ENCODE peak calls at places on chromosomes 7 and 10, in four cellular contexts. One of them, this sample, is unnamed.

GRCh38 chr10:20369863-20370736 is 527.0 kb downstream of the NEBL start:
- DNase-seq in neural progenitor cell: no peak
- DNase-seq in fibroblast of lung: no peak
- DNase-seq in PC-9: no peak
- DNase-seq in this sample: no peak

GRCh38 chr10:34139559-34139958 is 675.5 kb downstream of the PARD3 start:
- DNase-seq in neural progenitor cell: no peak
- DNase-seq in fibroblast of lung: peak
- DNase-seq in PC-9: no peak
- DNase-seq in this sample: peak

GRCh38 chr7:23018747-23019146 is 4.8 kb upstream of the HYCC1 start:
- DNase-seq in neural progenitor cell: peak
- DNase-seq in fibroblast of lung: no peak
- DNase-seq in PC-9: peak
- DNase-seq in this sample: no peak

GRCh38 chr10:53111529-53111928 is 338.9 kb upstream of the MBL2 start:
- DNase-seq in neural progenitor cell: no peak
- DNase-seq in fibroblast of lung: no peak
- DNase-seq in PC-9: no peak
- DNase-seq in this sample: no peak

GRCh38 chr10:79146611-79147130 is 77.9 kb downstream of the ZMIZ1 start:
- DNase-seq in neural progenitor cell: no peak
- DNase-seq in fibroblast of lung: peak
- DNase-seq in PC-9: no peak
- DNase-seq in this sample: no peak

GRCh38 chr10:68154211-68154497 is 44.9 kb downstream of the MYPN start:
- DNase-seq in neural progenitor cell: peak
- DNase-seq in fibroblast of lung: peak
- DNase-seq in PC-9: no peak
- DNase-seq in this sample: no peak

GRCh38 chr10:80583681-80584080 is 46.0 kb downstream of the SH2D4B start:
- DNase-seq in neural progenitor cell: no peak
- DNase-seq in fibroblast of lung: no peak
- DNase-seq in PC-9: no peak
- DNase-seq in this sample: no peak

GRCh38 chr7:130272456-130273080 is 5.9 kb downstream of the CPA2 start:
- DNase-seq in neural progenitor cell: peak
- DNase-seq in fibroblast of lung: no peak
- DNase-seq in PC-9: no peak
- DNase-seq in this sample: no peak

GRCh38 chr7:80087051-80087767 is 47.4 kb upstream of the GNAI1 start:
- DNase-seq in neural progenitor cell: no peak
- DNase-seq in fibroblast of lung: peak
- DNase-seq in PC-9: no peak
- DNase-seq in this sample: no peak

GRCh38 chr10:35961501-35961900 is 319.4 kb upstream of the FZD8 start:
- DNase-seq in neural progenitor cell: no peak
- DNase-seq in fibroblast of lung: no peak
- DNase-seq in PC-9: no peak
- DNase-seq in this sample: peak

GRCh38 chr7:157389951-157390730 is 53.3 kb downstream of the DNAJB6 start:
- DNase-seq in neural progenitor cell: no peak
- DNase-seq in fibroblast of lung: peak
- DNase-seq in PC-9: no peak
- DNase-seq in this sample: peak

GRCh38 chr10:99084161-99084560 is 151.5 kb downstream of the HPSE2 start:
- DNase-seq in neural progenitor cell: no peak
- DNase-seq in fibroblast of lung: no peak
- DNase-seq in PC-9: no peak
- DNase-seq in this sample: no peak

GRCh38 chr10:30438016-30438850 is 4.2 kb downstream of the MAP3K8 start:
- DNase-seq in neural progenitor cell: no peak
- DNase-seq in fibroblast of lung: peak
- DNase-seq in PC-9: no peak
- DNase-seq in this sample: peak

GRCh38 chr7:97731736-97732370 is at the start of gene TAC1:
- DNase-seq in neural progenitor cell: peak
- DNase-seq in fibroblast of lung: peak
- DNase-seq in PC-9: no peak
- DNase-seq in this sample: peak

GRCh38 chr10:131946880-131947279 is 34.8 kb downstream of the BNIP3 start:
- DNase-seq in neural progenitor cell: no peak
- DNase-seq in fibroblast of lung: no peak
- DNase-seq in PC-9: no peak
- DNase-seq in this sample: no peak

GRCh38 chr10:43287056-43288007 is 20.5 kb upstream of the RASGEF1A start:
- DNase-seq in neural progenitor cell: no peak
- DNase-seq in fibroblast of lung: no peak
- DNase-seq in PC-9: peak
- DNase-seq in this sample: peak

GRCh38 chr7:41732279-41733062 is 29.6 kb upstream of the INHBA start:
- DNase-seq in neural progenitor cell: peak
- DNase-seq in fibroblast of lung: peak
- DNase-seq in PC-9: no peak
- DNase-seq in this sample: no peak

GRCh38 chr10:129605986-129606518 is 139.0 kb downstream of the MGMT start:
- DNase-seq in neural progenitor cell: no peak
- DNase-seq in fibroblast of lung: no peak
- DNase-seq in PC-9: no peak
- DNase-seq in this sample: no peak

GRCh38 chr7:30665043-30665442 is 17.2 kb downstream of the CRHR2 start:
- DNase-seq in neural progenitor cell: no peak
- DNase-seq in fibroblast of lung: no peak
- DNase-seq in PC-9: no peak
- DNase-seq in this sample: no peak

GRCh38 chr10:11425288-11425595 is 186.2 kb downstream of the USP6NL start:
- DNase-seq in neural progenitor cell: no peak
- DNase-seq in fibroblast of lung: peak
- DNase-seq in PC-9: no peak
- DNase-seq in this sample: no peak

GRCh38 chr7:10860516-10860915 is 113.2 kb upstream of the PHF14 start:
- DNase-seq in neural progenitor cell: no peak
- DNase-seq in fibroblast of lung: no peak
- DNase-seq in PC-9: no peak
- DNase-seq in this sample: no peak

GRCh38 chr10:123134058-123134914 is 1.5 kb upstream of the HMX3 start:
- DNase-seq in neural progenitor cell: peak
- DNase-seq in fibroblast of lung: no peak
- DNase-seq in PC-9: no peak
- DNase-seq in this sample: peak

GRCh38 chr7:140596751-140597424 is 43.7 kb downstream of the DENND2A start:
- DNase-seq in neural progenitor cell: no peak
- DNase-seq in fibroblast of lung: peak
- DNase-seq in PC-9: no peak
- DNase-seq in this sample: peak

GRCh38 chr7:140600341-140600740 is 40.3 kb downstream of the DENND2A start:
- DNase-seq in neural progenitor cell: no peak
- DNase-seq in fibroblast of lung: no peak
- DNase-seq in PC-9: no peak
- DNase-seq in this sample: no peak

GRCh38 chr7:140594131-140594691 is 46.4 kb downstream of the DENND2A start:
- DNase-seq in neural progenitor cell: no peak
- DNase-seq in fibroblast of lung: no peak
- DNase-seq in PC-9: no peak
- DNase-seq in this sample: no peak

GRCh38 chr7:140595468-140596147 is 45.0 kb downstream of the DENND2A start:
- DNase-seq in neural progenitor cell: no peak
- DNase-seq in fibroblast of lung: no peak
- DNase-seq in PC-9: no peak
- DNase-seq in this sample: no peak

DNA sequence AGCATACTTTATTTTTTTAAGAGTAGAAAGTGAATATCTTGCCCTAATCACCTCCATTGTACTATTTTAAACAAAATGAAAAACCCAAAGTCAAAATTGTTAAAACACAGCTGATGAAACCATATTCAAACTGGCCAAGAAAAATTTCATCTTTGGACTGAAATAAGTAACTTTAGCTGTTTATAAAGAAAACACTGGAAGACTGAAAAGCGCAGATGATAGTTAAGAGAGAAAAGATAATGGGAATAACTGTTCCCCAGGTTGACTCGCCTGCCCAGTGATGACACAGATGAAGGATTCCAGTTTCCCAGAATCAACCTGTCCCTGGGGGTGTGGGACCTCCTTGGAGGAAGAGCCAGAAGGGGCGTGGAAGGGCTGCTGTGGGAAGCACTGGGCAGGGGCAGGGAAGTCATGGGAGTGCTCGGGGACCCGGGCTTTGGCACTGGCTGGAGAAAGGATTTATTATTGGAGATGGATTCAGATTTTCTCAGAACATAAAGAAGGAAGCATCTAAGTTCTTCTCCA is 43.1 kb downstream of the DENND2A start:
- DNase-seq in neural progenitor cell: no peak
- DNase-seq in fibroblast of lung: no peak
- DNase-seq in PC-9: no peak
- DNase-seq in this sample: no peak
- H3K27ac ChIP-seq in neural progenitor cell: no peak
- H3K27ac ChIP-seq in fibroblast of lung: peak
- H3K27ac ChIP-seq in PC-9: no peak
- H3K27ac ChIP-seq in this sample: no peak

DNA sequence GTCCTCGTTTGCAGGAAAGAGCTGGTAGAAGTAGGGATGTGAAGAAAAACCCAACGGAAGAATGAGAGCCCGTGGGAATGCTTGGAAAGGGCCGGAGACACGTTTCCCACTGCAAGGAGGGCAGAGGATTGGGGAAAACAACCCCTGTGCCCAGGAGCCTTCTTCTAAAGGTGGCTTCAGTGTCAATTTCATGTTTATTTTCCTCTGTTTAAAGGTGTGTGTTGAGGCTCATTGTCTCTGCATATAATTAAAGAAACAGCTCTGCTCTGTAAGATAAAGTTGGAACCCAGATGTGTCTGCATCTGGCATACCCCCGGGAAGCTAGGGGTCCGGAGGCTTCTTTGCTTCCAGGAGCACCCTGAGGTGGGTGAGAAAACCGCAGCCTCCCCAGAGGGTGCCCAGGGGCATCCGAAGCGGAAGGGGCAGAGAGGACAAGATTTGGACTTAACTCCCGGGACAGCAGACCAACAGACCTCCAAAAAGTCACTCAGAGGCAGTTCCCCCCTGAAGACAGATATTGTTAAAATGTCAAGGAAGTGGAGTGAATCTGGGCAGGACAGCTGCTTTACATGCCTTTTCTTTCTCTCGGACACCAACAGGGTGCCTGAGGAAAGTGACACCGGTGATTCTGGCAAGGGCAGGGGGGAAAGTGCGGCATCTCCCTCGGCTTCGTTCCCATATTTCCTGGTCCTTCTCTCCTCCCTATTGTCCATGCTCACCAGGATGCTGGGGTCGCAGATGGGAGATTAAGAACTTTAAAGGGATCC is 8.6 kb upstream of the GATA3 start:
- DNase-seq in neural progenitor cell: peak
- DNase-seq in fibroblast of lung: no peak
- DNase-seq in PC-9: no peak
- DNase-seq in this sample: peak
- H2AFZ ChIP-seq in neural progenitor cell: no peak
- H2AFZ ChIP-seq in fibroblast of lung: no peak
- H2AFZ ChIP-seq in PC-9: peak
- H2AFZ ChIP-seq in this sample: no peak

GRCh38 chr10:121405096-121405495 is 193.1 kb downstream of the FGFR2 start:
- DNase-seq in neural progenitor cell: no peak
- DNase-seq in fibroblast of lung: no peak
- DNase-seq in PC-9: no peak
- DNase-seq in this sample: peak

GRCh38 chr10:121404611-121405010 is 193.6 kb downstream of the FGFR2 start:
- DNase-seq in neural progenitor cell: no peak
- DNase-seq in fibroblast of lung: no peak
- DNase-seq in PC-9: no peak
- DNase-seq in this sample: no peak

GRCh38 chr10:121406823-121407545 is 191.3 kb downstream of the FGFR2 start:
- DNase-seq in neural progenitor cell: no peak
- DNase-seq in fibroblast of lung: no peak
- DNase-seq in PC-9: no peak
- DNase-seq in this sample: no peak

GRCh38 chr10:121405953-121406352 is 192.3 kb downstream of the FGFR2 start:
- DNase-seq in neural progenitor cell: no peak
- DNase-seq in fibroblast of lung: no peak
- DNase-seq in PC-9: no peak
- DNase-seq in this sample: no peak

DNA sequence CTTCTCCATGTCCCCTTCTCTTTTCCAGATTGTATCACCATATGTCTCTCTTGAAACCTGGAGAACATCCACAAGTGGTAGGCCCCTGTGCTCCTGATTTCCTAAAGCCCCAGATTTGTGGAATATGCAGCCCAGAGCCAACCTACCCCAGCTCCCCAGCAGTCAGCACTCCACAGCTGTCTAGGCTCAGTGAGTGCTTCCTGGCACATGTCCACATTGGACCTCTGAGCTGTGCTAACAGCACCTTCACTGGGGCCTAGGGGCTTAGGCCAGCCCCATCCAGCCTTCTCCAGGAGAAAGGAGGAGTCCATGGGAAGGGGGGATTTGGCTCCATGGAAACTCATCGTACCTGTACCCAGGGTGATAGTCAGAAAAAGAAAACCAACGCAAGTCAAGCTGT is 192.7 kb downstream of the FGFR2 start:
- DNase-seq in neural progenitor cell: no peak
- DNase-seq in fibroblast of lung: no peak
- DNase-seq in PC-9: no peak
- DNase-seq in this sample: no peak
- H3K27ac ChIP-seq in neural progenitor cell: no peak
- H3K27ac ChIP-seq in fibroblast of lung: no peak
- H3K27ac ChIP-seq in PC-9: no peak
- H3K27ac ChIP-seq in this sample: no peak

GRCh38 chr7:15016726-15017125 is 114.2 kb upstream of the DGKB start:
- DNase-seq in neural progenitor cell: no peak
- DNase-seq in fibroblast of lung: no peak
- DNase-seq in PC-9: peak
- DNase-seq in this sample: no peak

GRCh38 chr7:15015545-15016314 is 113.2 kb upstream of the DGKB start:
- DNase-seq in neural progenitor cell: peak
- DNase-seq in fibroblast of lung: peak
- DNase-seq in PC-9: peak
- DNase-seq in this sample: no peak

GRCh38 chr7:15011289-15011688 is 108.7 kb upstream of the DGKB start:
- DNase-seq in neural progenitor cell: peak
- DNase-seq in fibroblast of lung: no peak
- DNase-seq in PC-9: no peak
- DNase-seq in this sample: no peak

GRCh38 chr7:15016315-15016667 is 113.7 kb upstream of the DGKB start:
- DNase-seq in neural progenitor cell: no peak
- DNase-seq in fibroblast of lung: no peak
- DNase-seq in PC-9: no peak
- DNase-seq in this sample: no peak

GRCh38 chr7:15012135-15012534 is 109.6 kb upstream of the DGKB start:
- DNase-seq in neural progenitor cell: no peak
- DNase-seq in fibroblast of lung: no peak
- DNase-seq in PC-9: no peak
- DNase-seq in this sample: no peak
- H2AFZ ChIP-seq in neural progenitor cell: no peak
- H2AFZ ChIP-seq in fibroblast of lung: no peak
- H2AFZ ChIP-seq in PC-9: no peak
- H2AFZ ChIP-seq in this sample: no peak

DNA sequence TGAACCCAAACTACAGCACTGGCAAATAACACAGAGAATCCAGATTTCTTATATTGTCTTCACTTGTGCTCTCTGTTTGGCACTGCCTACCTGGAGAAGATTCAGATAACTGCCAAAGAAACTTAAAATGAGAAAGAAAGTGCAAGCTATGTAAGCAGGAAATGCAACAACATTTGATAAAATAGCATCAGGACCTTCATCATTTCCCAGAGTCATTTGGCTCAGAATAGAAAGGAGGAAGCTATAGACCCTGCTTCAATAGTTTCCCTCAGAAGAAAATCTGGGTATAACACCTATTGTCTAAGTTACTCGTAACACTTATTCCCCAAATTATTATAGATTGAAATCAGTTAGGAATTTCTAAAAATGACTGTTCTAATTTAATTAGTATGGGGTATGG is 56.2 kb downstream of the CC2D2B start:
- DNase-seq in neural progenitor cell: no peak
- DNase-seq in fibroblast of lung: no peak
- DNase-seq in PC-9: no peak
- DNase-seq in this sample: no peak
- H3K27ac ChIP-seq in neural progenitor cell: no peak
- H3K27ac ChIP-seq in fibroblast of lung: no peak
- H3K27ac ChIP-seq in PC-9: no peak
- H3K27ac ChIP-seq in this sample: no peak

This sample was measured in osteoblast.